ENCODE peak calls at places on chromosomes 6 and 20, in four cellular contexts. H, R, K and G are unnamed samples.

GRCh38 chr6:148413321-148414094 is 70.9 kb downstream of the SASH1 start:
- DNase-seq in H (no peak), R (no peak), K (no peak), G (no peak)

GRCh38 chr6:89284081-89284480 is 31.0 kb downstream of the GABRR2 start:
- DNase-seq in H (no peak), R (no peak), K (no peak), G (no peak)

GRCh38 chr6:44035621-44036020 is 91.6 kb downstream of the MRPL14 start:
- DNase-seq in H (no peak), R (no peak), K (no peak), G (no peak)

GRCh38 chr6:25603251-25603650 is 48.8 kb upstream of the SCGN start:
- DNase-seq in H (no peak), R (no peak), K (no peak), G (no peak)

GRCh38 chr6:35049885-35050284 is 91.3 kb downstream of the TCP11 start:
- DNase-seq in H (peak), R (peak), K (peak), G (no peak)

GRCh38 chr20:38143646-38144554 is 21.2 kb downstream of the TGM2 start:
- DNase-seq in H (no peak), R (peak), K (peak), G (peak)

GRCh38 chr6:45156075-45156474 is 172.1 kb upstream of the RUNX2 start:
- DNase-seq in H (no peak), R (no peak), K (no peak), G (no peak)

GRCh38 chr20:53582574-53583351 is 10.9 kb downstream of the ZNF217 start:
- DNase-seq in H (no peak), R (peak), K (no peak), G (peak)

GRCh38 chr20:21529863-21530262 is 16.0 kb upstream of the NKX2-2 start:
- DNase-seq in H (no peak), R (no peak), K (no peak), G (no peak)
- TF ChIP-seq CTCF in H (no peak), R (no peak), K (no peak), G (peak)

DNA sequence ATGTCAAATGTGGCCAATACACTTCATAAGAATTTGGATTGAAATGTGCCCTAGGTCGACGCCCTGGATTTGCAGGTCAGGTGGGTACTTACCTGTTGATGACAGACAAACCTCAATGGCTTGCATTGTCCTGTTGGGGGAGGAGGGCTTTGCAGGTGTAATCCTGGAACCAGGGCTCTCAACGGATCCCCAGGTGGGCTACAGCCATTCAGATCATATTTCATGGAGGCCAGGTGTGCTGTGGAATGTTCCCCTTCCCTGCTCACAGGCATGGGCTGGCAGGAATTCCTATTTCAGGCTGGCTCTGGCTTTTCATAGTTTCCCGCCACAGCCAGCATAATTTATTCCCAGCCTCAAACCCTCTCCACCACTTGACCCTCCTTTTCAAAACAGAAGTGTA is 254.7 kb downstream of the SMOC2 start:
- DNase-seq in H (no peak), R (no peak), K (no peak), G (no peak)
- H3K4me3 ChIP-seq in H (no peak), R (no peak), K (no peak), G (no peak)

GRCh38 chr20:62317167-62317655 is 14.4 kb downstream of the ADRM1 start:
- DNase-seq in H (no peak), R (no peak), K (no peak), G (no peak)

GRCh38 chr20:62321521-62321948 is 18.7 kb downstream of the ADRM1 start:
- DNase-seq in H (no peak), R (no peak), K (no peak), G (no peak)

GRCh38 chr20:62320581-62321354 is 18.0 kb downstream of the ADRM1 start:
- DNase-seq in H (no peak), R (no peak), K (peak), G (no peak)

GRCh38 chr20:62318411-62319345 is 15.9 kb downstream of the ADRM1 start:
- DNase-seq in H (no peak), R (no peak), K (no peak), G (no peak)

DNA sequence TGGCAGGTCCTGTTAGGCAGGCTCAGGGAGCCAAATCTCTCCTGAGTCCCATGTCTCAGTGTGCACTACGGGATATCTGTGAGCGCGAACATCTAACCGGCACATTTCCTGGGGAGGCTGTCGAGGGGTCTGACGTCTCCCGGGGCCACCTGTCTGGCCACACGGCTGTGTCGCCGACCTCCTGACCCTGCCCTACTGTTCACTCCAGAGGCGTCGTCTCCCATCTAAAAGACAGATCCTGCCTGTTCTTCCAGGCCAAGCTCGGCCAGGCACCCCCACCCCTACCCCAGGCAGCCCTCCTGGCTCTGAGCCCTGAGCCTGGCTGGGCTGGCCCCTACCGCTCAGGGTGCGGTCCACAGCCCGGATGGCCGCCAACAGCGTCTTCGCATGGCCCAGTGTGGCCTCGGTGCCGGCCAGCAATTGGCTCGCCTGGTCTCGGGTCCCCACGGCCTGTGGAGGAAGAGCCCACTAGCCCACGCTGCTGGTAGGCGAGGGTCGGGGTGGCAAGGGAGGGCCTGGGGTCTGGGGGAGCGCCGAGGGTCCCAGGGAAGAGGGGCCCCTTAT is 16.6 kb downstream of the ADRM1 start:
- DNase-seq in H (peak), R (no peak), K (no peak), G (no peak)
- TF ChIP-seq CTCF in H (no peak), R (no peak), K (no peak), G (no peak)

DNA sequence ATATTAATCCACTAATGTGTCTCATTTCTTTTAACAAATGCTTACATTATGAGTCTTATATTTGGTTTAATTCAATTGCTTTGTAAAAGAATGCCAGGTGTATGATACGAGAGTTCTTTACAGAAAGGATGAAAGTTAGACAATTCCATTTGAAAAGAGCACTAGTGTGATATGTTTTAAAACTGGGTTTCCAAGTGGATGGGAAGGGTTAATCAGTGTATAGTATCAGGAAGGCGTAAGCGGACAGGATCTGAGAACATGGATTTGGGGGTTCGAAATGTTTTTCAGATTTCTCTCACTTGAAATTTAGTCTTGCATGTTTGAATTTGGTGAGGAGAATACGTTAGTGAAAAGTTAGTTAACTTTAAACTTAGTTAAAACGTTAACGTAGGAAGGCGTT is 2.6 kb downstream of the FOXO3 start:
- DNase-seq in H (no peak), R (no peak), K (no peak), G (no peak)
- H3K4me3 ChIP-seq in H (peak), R (peak), K (peak), G (peak)

GRCh38 chr6:159832941-159833340 is 32.9 kb downstream of the PNLDC1 start:
- DNase-seq in H (no peak), R (no peak), K (no peak), G (no peak)

GRCh38 chr6:159831373-159831679 is 31.2 kb downstream of the PNLDC1 start:
- DNase-seq in H (no peak), R (no peak), K (no peak), G (no peak)

GRCh38 chr6:159833997-159834601 is 34.0 kb downstream of the PNLDC1 start:
- DNase-seq in H (no peak), R (no peak), K (no peak), G (no peak)

GRCh38 chr6:159830481-159831372 is 30.7 kb downstream of the PNLDC1 start:
- DNase-seq in H (no peak), R (no peak), K (no peak), G (no peak)

DNA sequence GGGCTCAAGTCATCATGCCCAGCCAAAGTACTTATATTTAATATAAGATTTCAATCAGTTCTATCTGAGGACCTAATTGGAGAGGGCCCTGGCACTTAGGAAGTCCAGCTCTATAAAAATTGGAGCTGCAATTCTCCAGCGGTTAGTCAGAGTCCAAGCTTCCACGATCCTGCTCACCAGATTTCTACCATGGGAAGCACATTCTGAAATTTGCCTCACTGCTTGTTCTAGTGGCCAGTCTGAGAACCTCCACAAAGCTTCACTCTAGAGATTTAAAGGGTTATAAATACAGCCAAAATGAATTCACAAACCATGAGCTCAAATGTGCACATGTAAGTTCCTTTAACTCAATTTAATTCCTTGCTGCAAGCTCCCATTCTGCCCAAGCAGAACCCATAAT is 33.5 kb downstream of the PNLDC1 start:
- DNase-seq in H (no peak), R (no peak), K (no peak), G (no peak)
- TF ChIP-seq CTCF in H (no peak), R (peak), K (no peak), G (no peak)

GRCh38 chr20:19990911-19991707 is 26.1 kb upstream of the NAA20 start:
- DNase-seq in H (no peak), R (no peak), K (no peak), G (no peak)

GRCh38 chr20:19991826-19992225 is 25.3 kb upstream of the NAA20 start:
- DNase-seq in H (no peak), R (no peak), K (no peak), G (no peak)

GRCh38 chr20:19995220-19995863 is 21.8 kb upstream of the NAA20 start:
- DNase-seq in H (peak), R (no peak), K (no peak), G (no peak)

GRCh38 chr20:19993937-19994667 is 23.1 kb upstream of the NAA20 start:
- DNase-seq in H (no peak), R (no peak), K (no peak), G (no peak)

GRCh38 chr20:19992996-19993908 is 23.9 kb upstream of the NAA20 start:
- DNase-seq in H (peak), R (peak), K (no peak), G (peak)
- H3K4me3 ChIP-seq in H (no peak), R (peak), K (no peak), G (peak)

DNA sequence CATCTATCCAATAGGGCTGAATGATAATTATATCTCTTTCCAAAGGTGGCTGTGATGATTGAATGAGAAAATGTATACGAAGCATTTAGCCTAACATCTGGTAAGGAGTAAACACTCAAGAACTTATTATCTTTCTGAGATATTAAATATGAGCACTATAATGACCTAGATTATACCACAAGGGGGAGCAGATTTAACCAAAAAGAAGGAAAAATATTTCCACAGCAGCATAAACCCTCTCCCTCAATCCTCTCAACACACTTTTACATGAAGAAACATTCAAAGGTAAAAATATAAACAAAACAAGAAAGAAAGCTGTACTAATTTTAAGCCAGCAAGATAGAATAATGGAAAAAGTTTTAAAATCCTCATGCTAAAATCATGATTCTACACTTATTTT is 68.4 kb downstream of the SHPRH start:
- DNase-seq in H (no peak), R (no peak), K (no peak), G (no peak)
- TF ChIP-seq CTCF in H (no peak), R (peak), K (no peak), G (peak)

GRCh38 chr6:150767585-150768164 is 97.8 kb upstream of the MTHFD1L start:
- DNase-seq in H (no peak), R (no peak), K (no peak), G (no peak)
- H3K4me3 ChIP-seq in H (no peak), R (no peak), K (no peak), G (no peak)